ENCODE peak calls at places on chromosomes 16 and 17, in eight cellular contexts. L, J, E, B, C, K, W and D are unnamed samples.

GRCh38 chr17:77131919-77132318 is 8.8 kb upstream of the SEC14L1 start:
- DNase-seq in K (peak; percentile 80), C (no peak), J (no peak), E (no peak), W (no peak), B (peak; percentile 72), L (no peak), D (no peak)

GRCh38 chr17:8991514-8992285 is 26.2 kb upstream of the PIK3R5 start:
- DNase-seq in K (peak; percentile 47), L (peak; percentile 29), W (peak; percentile 84), J (peak; percentile 63), B (peak; percentile 70), E (peak; percentile 57), C (peak; percentile 76), D (peak; percentile 52)

GRCh38 chr16:4477966-4478365 is 1.8 kb downstream of the HMOX2 start:
- DNase-seq in E (no peak), J (no peak), B (peak; percentile 57), C (peak; percentile 56), K (peak; percentile 99), L (no peak), W (no peak), D (no peak)

GRCh38 chr16:31700200-31700529 is 172.5 kb downstream of the AHSP start:
- DNase-seq in W (peak; percentile 94), E (no peak), L (no peak), C (no peak), B (no peak), K (no peak), J (no peak), D (no peak)

GRCh38 chr17:3968886-3969524 is 4.8 kb upstream of the ATP2A3 start:
- DNase-seq in J (no peak), C (no peak), B (no peak), L (no peak), K (no peak), W (no peak), E (no peak), D (no peak)

GRCh38 chr17:83187782-83188311 is 108.4 kb downstream of the METRNL start:
- DNase-seq in B (no peak), J (no peak), L (no peak), K (no peak), E (no peak), W (peak; percentile 8), C (no peak), D (no peak)

GRCh38 chr17:65554568-65555223 is 6.8 kb downstream of the AXIN2 start:
- DNase-seq in W (no peak), E (no peak), B (peak; percentile 60), J (no peak), C (no peak), K (no peak), L (no peak), D (no peak)

GRCh38 chr17:66650490-66650877 is 184.4 kb upstream of the CACNG5 start:
- DNase-seq in C (no peak), L (no peak), B (no peak), K (no peak), J (no peak), E (no peak), W (no peak), D (no peak)

GRCh38 chr17:302300-302698 is 50.3 kb downstream of the RPH3AL start:
- DNase-seq in K (no peak), L (no peak), E (no peak), C (no peak), J (no peak), W (no peak), B (no peak), D (no peak)

GRCh38 chr17:68533887-68534700 is 21.9 kb downstream of the PRKAR1A start:
- DNase-seq in E (no peak), B (peak; percentile 90), W (no peak), K (peak; percentile 31), C (no peak), L (no peak), J (no peak), D (no peak)

GRCh38 chr16:57694556-57695377 is at the start of gene DRC7:
- DNase-seq in E (no peak), J (peak; percentile 30), K (peak; percentile 47), C (peak; percentile 69), W (peak; percentile 78), L (no peak), B (peak; percentile 40), D (no peak)

GRCh38 chr17:32185875-32186274 is 43.6 kb downstream of the RHOT1 start:
- DNase-seq in K (no peak), W (no peak), C (no peak), L (no peak), J (no peak), B (no peak), E (no peak), D (no peak)

GRCh38 chr16:1762879-1763520 is 8.3 kb downstream of the NME3 start:
- DNase-seq in E (no peak), L (no peak), K (no peak), W (peak; percentile 45), B (no peak), J (no peak), C (no peak), D (no peak)

GRCh38 chr17:75001915-75002843 is 10.3 kb upstream of the MRPL58 start:
- DNase-seq in J (no peak), K (no peak), W (no peak), E (no peak), L (no peak), C (no peak), B (no peak), D (no peak)

GRCh38 chr17:80118601-80119270 is 17.4 kb downstream of the GAA start:
- DNase-seq in C (no peak), W (peak; percentile 27), E (no peak), K (no peak), B (no peak), J (no peak), L (no peak), D (no peak)

GRCh38 chr16:85395207-85395912 is 217.8 kb upstream of the GSE1 start:
- DNase-seq in K (peak; percentile 96), B (peak; percentile 98), C (no peak), L (peak; percentile 71), E (no peak), J (no peak), W (no peak), D (peak; percentile 64)

GRCh38 chr17:27384261-27384701 is 72.0 kb upstream of the KSR1 start:
- DNase-seq in W (no peak), E (no peak), K (peak; percentile 97), J (no peak), C (no peak), L (peak; percentile 82), B (peak; percentile 99), D (no peak)

GRCh38 chr17:58302171-58302918 is 21.6 kb upstream of the MPO start:
- DNase-seq in B (no peak), C (no peak), E (no peak), W (no peak), K (no peak), J (peak; percentile 9), L (peak; percentile 11), D (no peak)

GRCh38 chr16:84791088-84791487 is 28.7 kb upstream of the CRISPLD2 start:
- DNase-seq in L (no peak), C (no peak), B (peak; percentile 74), E (no peak), K (no peak), J (no peak), W (no peak), D (no peak)

GRCh38 chr17:29722411-29723198 is 99.9 kb upstream of the CORO6 start:
- DNase-seq in K (peak; percentile 57), W (no peak), B (peak; percentile 92), L (peak; percentile 26), C (no peak), J (peak; percentile 72), E (peak; percentile 42), D (no peak)
- TF ChIP-seq CTCF in K (no peak), W (no peak), B (no peak), L (no peak), C (no peak), J (no peak), E (no peak), D (no peak)

DNA sequence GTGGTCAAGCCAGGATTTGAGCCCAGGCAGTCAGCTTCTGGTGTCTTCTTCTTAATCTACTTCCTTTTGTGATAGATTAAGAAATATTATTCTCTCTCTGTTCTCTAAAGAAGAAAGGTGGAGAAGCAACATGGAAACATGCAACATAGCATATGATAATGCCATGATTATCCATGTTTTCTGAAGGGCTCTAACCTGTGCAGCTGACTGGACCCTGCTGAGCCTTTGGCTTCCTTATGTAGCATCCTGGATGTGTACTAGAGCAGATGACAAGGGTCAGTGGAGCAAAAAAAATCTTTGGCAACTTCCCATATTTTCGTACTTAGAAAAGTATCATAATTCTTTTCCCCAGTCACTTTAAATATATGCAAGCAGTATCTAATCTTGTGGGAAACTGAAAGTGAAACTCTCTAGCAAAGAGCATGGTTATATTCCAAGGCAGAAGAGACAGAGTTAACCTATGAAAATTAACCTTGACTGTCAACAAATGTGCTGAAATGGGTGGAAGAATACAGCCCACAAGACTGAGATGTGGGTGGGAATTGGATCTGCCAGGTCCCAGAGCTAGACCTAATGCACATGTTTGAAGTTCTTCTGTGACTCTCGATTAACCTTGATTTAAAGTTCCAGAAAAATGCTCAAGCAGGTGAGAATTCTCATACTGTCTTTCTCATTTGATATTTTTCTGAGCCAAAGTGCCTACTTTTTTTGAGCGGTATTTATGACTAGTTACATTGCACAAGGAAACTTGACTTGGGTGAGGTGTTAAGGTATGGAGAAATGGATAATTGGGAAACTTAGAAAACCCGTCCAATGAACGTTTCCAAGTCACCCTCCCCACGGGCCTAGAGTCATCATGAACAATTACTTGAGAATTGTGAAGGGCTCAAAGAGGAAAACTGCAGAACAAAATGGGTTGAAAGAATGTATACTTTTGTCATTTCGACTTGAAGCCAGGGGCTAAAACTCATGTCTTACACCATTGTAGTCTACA is 248.6 kb downstream of the FTO start:
- DNase-seq in B (peak; percentile 51), C (no peak), W (no peak), E (no peak), J (no peak), L (no peak), K (no peak), D (no peak)
- TF ChIP-seq CTCF in B (no peak), C (no peak), W (no peak), E (no peak), J (no peak), L (no peak), K (no peak), D (no peak)

DNA sequence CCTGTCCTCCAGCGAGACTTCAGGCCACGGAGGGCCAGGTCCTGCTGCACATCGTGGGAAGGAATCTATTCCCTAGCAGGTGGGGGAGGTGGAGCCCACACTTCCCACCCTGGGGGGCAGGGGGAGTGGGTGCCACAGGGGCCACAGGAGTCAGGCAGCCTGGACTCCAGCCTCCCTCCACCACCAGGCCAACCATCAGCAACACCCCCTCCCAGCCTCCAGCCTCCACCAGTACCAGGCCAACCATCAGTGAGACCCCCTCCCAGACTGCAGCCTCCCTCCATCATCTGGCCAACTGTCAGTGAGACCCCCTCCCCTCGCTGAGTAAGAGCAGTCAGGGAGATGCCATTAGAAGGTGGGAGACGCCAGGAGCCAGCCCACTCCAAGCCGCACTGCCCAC is 34.0 kb upstream of the GSG1L start:
- DNase-seq in E (no peak), B (no peak), J (no peak), L (no peak), K (no peak), W (no peak), C (no peak), D (no peak)
- TF ChIP-seq CTCF in E (no peak), B (no peak), J (no peak), L (no peak), K (no peak), W (no peak), C (no peak), D (no peak)

GRCh38 chr17:44183024-44183423 is 3.7 kb upstream of the TMUB2 start:
- DNase-seq in W (no peak), J (no peak), B (no peak), E (no peak), L (no peak), K (no peak), C (no peak), D (no peak)
- TF ChIP-seq CTCF in W (no peak), J (no peak), B (no peak), E (no peak), L (no peak), K (no peak), C (no peak), D (no peak)

GRCh38 chr17:50739098-50739497 is 19.7 kb downstream of the LUC7L3 start:
- DNase-seq in W (no peak), K (no peak), J (no peak), E (no peak), L (no peak), B (no peak), C (no peak), D (no peak)
- TF ChIP-seq CTCF in W (no peak), K (no peak), J (no peak), E (no peak), L (no peak), B (no peak), C (no peak), D (no peak)